ENCODE peak calls at places on chromosomes 4 and X, in seven cellular contexts. One of them, this sample, is unnamed.

GRCh38 chr4:151530230-151530629 is 121.3 kb downstream of the FHIP1A start:
- DNase-seq in HCT116: no peak
- DNase-seq in GM20000: no peak
- DNase-seq in uterus: no peak
- DNase-seq in lung: no peak
- DNase-seq in GM13977: no peak
- DNase-seq in psoas muscle: no peak
- DNase-seq in this sample: no peak

GRCh38 chr4:119152741-119153140 is 17.1 kb downstream of the MYOZ2 start:
- DNase-seq in HCT116: no peak
- DNase-seq in GM20000: no peak
- DNase-seq in uterus: no peak
- DNase-seq in lung: no peak
- DNase-seq in GM13977: no peak
- DNase-seq in psoas muscle: no peak
- DNase-seq in this sample: no peak

GRCh38 chr4:121156822-121157769 is 7.0 kb downstream of the TNIP3 start:
- DNase-seq in HCT116: no peak
- DNase-seq in GM20000: no peak
- DNase-seq in uterus: no peak
- DNase-seq in lung: peak
- DNase-seq in GM13977: no peak
- DNase-seq in psoas muscle: peak
- DNase-seq in this sample: peak

GRCh38 chrX:65866146-65866545 is 173.7 kb downstream of the VSIG4 start:
- DNase-seq in HCT116: no peak
- DNase-seq in GM20000: peak
- DNase-seq in uterus: no peak
- DNase-seq in lung: no peak
- DNase-seq in GM13977: peak
- DNase-seq in psoas muscle: no peak
- DNase-seq in this sample: peak

GRCh38 chr4:17544205-17544604 is 29.2 kb downstream of the CLRN2 start:
- DNase-seq in HCT116: no peak
- DNase-seq in GM20000: no peak
- DNase-seq in uterus: no peak
- DNase-seq in lung: no peak
- DNase-seq in GM13977: no peak
- DNase-seq in psoas muscle: no peak
- DNase-seq in this sample: no peak

GRCh38 chr4:2246384-2247127 is 4.6 kb upstream of the HAUS3 start:
- DNase-seq in HCT116: no peak
- DNase-seq in GM20000: peak
- DNase-seq in uterus: no peak
- DNase-seq in lung: no peak
- DNase-seq in GM13977: peak
- DNase-seq in psoas muscle: peak
- DNase-seq in this sample: peak

GRCh38 chrX:55801811-55802210 is 84.3 kb downstream of the RRAGB start:
- DNase-seq in HCT116: no peak
- DNase-seq in GM20000: no peak
- DNase-seq in uterus: no peak
- DNase-seq in lung: no peak
- DNase-seq in GM13977: no peak
- DNase-seq in psoas muscle: no peak
- DNase-seq in this sample: no peak

GRCh38 chr4:47835489-47835888 is 2.4 kb downstream of the CORIN start:
- DNase-seq in HCT116: no peak
- DNase-seq in GM20000: no peak
- DNase-seq in uterus: no peak
- DNase-seq in lung: no peak
- DNase-seq in GM13977: peak
- DNase-seq in psoas muscle: no peak
- DNase-seq in this sample: no peak

GRCh38 chr4:128521634-128522253 is 234.1 kb upstream of the PGRMC2 start:
- DNase-seq in HCT116: no peak
- DNase-seq in GM20000: no peak
- DNase-seq in uterus: no peak
- DNase-seq in lung: no peak
- DNase-seq in GM13977: no peak
- DNase-seq in psoas muscle: no peak
- DNase-seq in this sample: no peak

GRCh38 chrX:68829594-68830485 is 1.0 kb downstream of the EFNB1 start:
- DNase-seq in HCT116: no peak
- DNase-seq in GM20000: no peak
- DNase-seq in uterus: peak
- DNase-seq in lung: peak
- DNase-seq in GM13977: peak
- DNase-seq in psoas muscle: no peak
- DNase-seq in this sample: no peak

GRCh38 chr4:185005209-185005819 is 13.0 kb upstream of the HELT start:
- DNase-seq in HCT116: peak
- DNase-seq in GM20000: peak
- DNase-seq in uterus: peak
- DNase-seq in lung: peak
- DNase-seq in GM13977: peak
- DNase-seq in psoas muscle: peak
- DNase-seq in this sample: peak

GRCh38 chrX:151985955-151986354 is 11.5 kb upstream of the GABRE start:
- DNase-seq in HCT116: no peak
- DNase-seq in GM20000: no peak
- DNase-seq in uterus: no peak
- DNase-seq in lung: no peak
- DNase-seq in GM13977: no peak
- DNase-seq in psoas muscle: no peak
- DNase-seq in this sample: no peak

GRCh38 chr4:3739577-3739976 is 26.6 kb upstream of the ADRA2C start:
- DNase-seq in HCT116: no peak
- DNase-seq in GM20000: no peak
- DNase-seq in uterus: no peak
- DNase-seq in lung: no peak
- DNase-seq in GM13977: no peak
- DNase-seq in psoas muscle: no peak
- DNase-seq in this sample: no peak

DNA sequence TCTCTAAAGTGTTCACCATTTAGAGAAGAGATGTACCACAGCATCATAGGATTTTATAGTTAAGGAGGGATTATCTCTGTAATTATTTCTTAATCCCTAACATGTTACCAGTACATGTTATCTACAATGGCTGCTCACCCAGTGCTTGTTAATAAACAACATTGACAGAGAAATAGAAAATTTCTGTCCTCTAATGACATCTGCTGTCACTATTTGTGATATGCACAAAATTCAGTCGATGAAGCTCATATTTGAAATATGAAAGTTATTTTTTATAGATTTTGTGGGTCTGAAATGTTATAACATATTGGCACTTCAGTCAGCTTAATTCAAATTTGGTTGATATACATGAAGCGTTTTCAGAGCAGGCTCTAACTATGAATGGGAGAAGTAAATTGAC is 48.8 kb upstream of the GRXCR1 start:
- DNase-seq in HCT116: no peak
- DNase-seq in GM20000: no peak
- DNase-seq in uterus: no peak
- DNase-seq in lung: no peak
- DNase-seq in GM13977: no peak
- DNase-seq in psoas muscle: no peak
- DNase-seq in this sample: no peak
- TF ChIP-seq CTCF in HCT116: no peak
- TF ChIP-seq CTCF in GM20000: no peak
- TF ChIP-seq CTCF in uterus: no peak
- TF ChIP-seq CTCF in lung: no peak
- TF ChIP-seq CTCF in GM13977: no peak
- TF ChIP-seq CTCF in psoas muscle: no peak
- TF ChIP-seq CTCF in this sample: no peak

DNA sequence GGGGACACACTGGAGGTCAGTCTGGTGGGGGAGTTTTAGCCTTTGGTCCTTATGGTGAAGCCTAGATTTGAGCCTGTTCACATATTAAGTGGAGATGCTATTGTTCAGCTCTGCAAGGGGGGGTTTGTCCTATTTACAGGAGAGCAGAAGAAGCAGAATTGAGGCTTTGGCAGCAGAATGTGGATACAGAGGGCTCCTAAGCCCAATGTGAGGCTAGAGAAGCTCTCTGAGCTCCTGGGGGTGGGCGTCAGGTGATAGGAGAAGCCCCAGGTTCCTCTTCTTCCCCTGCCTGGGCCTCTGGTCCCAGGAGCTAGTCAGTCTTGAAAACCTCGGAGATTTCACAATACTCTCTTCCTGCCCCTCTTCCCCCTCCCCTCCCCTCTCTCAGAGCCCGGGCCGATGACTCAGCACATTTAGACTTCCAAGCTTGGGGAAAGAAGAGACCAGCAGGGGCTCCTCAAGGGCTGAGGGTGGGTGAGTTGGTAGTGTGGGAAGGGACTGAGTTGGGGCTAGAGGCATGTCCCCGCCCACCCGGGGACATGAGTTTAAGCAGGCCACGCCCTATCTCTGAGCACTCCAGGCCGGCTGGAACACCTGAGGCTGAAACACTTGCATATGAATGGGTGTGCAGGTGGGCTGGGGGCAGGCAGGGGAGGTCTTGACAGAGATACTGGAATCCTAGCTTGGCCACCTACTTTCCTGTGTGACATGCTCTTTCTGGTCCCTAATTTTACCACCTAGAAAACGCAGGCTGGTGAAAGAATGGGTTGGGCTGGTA is 3.4 kb downstream of the TFE3 start:
- DNase-seq in HCT116: peak
- DNase-seq in GM20000: peak
- DNase-seq in uterus: peak
- DNase-seq in lung: peak
- DNase-seq in GM13977: peak
- DNase-seq in psoas muscle: peak
- DNase-seq in this sample: no peak
- TF ChIP-seq CTCF in HCT116: no peak
- TF ChIP-seq CTCF in GM20000: no peak
- TF ChIP-seq CTCF in uterus: no peak
- TF ChIP-seq CTCF in lung: no peak
- TF ChIP-seq CTCF in GM13977: no peak
- TF ChIP-seq CTCF in psoas muscle: no peak
- TF ChIP-seq CTCF in this sample: no peak

GRCh38 chrX:148322906-148323305 is 177.5 kb upstream of the AFF2 start:
- DNase-seq in HCT116: no peak
- DNase-seq in GM20000: no peak
- DNase-seq in uterus: no peak
- DNase-seq in lung: no peak
- DNase-seq in GM13977: no peak
- DNase-seq in psoas muscle: no peak
- DNase-seq in this sample: no peak
- TF ChIP-seq CTCF in HCT116: no peak
- TF ChIP-seq CTCF in GM20000: no peak
- TF ChIP-seq CTCF in uterus: no peak
- TF ChIP-seq CTCF in lung: no peak
- TF ChIP-seq CTCF in GM13977: no peak
- TF ChIP-seq CTCF in psoas muscle: no peak
- TF ChIP-seq CTCF in this sample: no peak

GRCh38 chrX:70262952-70263567 is 3.1 kb upstream of the P2RY4 start:
- DNase-seq in HCT116: no peak
- DNase-seq in GM20000: peak
- DNase-seq in uterus: no peak
- DNase-seq in lung: no peak
- DNase-seq in GM13977: peak
- DNase-seq in psoas muscle: no peak
- DNase-seq in this sample: peak
- TF ChIP-seq CTCF in HCT116: peak
- TF ChIP-seq CTCF in GM20000: peak
- TF ChIP-seq CTCF in uterus: no peak
- TF ChIP-seq CTCF in lung: no peak
- TF ChIP-seq CTCF in GM13977: peak
- TF ChIP-seq CTCF in psoas muscle: peak
- TF ChIP-seq CTCF in this sample: peak

DNA sequence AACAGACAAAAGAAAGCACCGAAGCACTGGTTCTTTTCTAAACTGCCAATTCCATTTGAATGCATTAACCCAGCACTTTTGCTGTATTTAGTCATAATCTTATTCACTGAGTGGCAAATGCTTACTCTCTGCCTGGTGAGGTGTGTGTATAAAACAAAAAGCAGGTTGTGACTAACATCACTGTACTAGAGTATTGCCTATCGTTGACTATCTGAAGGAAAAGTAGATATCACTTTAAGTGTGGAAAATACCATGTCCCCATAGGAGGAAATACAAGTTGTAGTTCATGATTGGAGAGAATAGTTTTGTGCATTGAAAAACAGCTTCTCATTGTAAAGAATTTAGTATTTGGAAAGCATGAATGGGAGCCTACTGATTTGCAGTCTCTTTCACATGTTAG is 2.7 kb downstream of the PDLIM5 start:
- DNase-seq in HCT116: no peak
- DNase-seq in GM20000: no peak
- DNase-seq in uterus: no peak
- DNase-seq in lung: no peak
- DNase-seq in GM13977: no peak
- DNase-seq in psoas muscle: no peak
- DNase-seq in this sample: no peak
- TF ChIP-seq CTCF in HCT116: no peak
- TF ChIP-seq CTCF in GM20000: no peak
- TF ChIP-seq CTCF in uterus: no peak
- TF ChIP-seq CTCF in lung: no peak
- TF ChIP-seq CTCF in GM13977: no peak
- TF ChIP-seq CTCF in psoas muscle: no peak
- TF ChIP-seq CTCF in this sample: no peak

DNA sequence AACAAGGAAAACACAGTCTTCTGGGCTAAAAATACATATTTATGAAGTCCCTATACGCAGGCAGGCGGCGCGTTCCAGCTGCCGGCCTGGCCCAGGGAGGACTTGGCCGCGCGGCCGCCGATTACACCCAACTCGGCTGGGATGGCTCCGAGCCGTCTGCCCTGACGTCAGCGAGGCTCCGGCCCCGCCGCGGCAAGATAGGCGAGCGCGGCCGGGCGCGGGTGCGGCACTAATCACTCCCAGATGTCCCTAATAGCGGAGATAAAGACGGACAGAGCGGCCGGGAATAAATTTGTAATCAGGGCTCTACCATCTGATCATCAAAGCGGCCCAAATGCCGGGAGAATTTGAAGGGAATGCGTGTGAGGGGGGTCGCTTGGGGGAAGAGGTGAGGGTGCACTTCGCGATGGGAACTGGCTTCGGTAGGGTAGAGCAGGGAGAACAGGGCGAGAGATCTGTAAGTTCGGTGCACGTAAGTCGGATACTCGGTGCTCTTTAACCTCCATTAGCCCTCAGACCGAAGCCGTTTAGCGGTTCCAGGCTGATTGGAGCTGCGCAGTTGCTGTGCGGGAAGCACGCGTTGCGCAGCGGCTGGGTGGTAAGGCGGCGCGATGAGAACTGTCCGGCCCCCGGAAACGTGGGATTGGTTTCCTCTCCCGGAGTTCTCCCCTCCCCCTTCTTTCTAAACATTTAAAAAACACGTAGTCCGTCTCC is 7.7 kb downstream of the HAND2 start:
- DNase-seq in HCT116: no peak
- DNase-seq in GM20000: no peak
- DNase-seq in uterus: peak
- DNase-seq in lung: no peak
- DNase-seq in GM13977: no peak
- DNase-seq in psoas muscle: peak
- DNase-seq in this sample: no peak
- TF ChIP-seq CTCF in HCT116: no peak
- TF ChIP-seq CTCF in GM20000: no peak
- TF ChIP-seq CTCF in uterus: peak
- TF ChIP-seq CTCF in lung: no peak
- TF ChIP-seq CTCF in GM13977: no peak
- TF ChIP-seq CTCF in psoas muscle: no peak
- TF ChIP-seq CTCF in this sample: no peak

GRCh38 chr4:155787113-155787710 is 28.4 kb downstream of the GUCY1B1 start:
- DNase-seq in HCT116: peak
- DNase-seq in GM20000: peak
- DNase-seq in uterus: no peak
- DNase-seq in lung: no peak
- DNase-seq in GM13977: peak
- DNase-seq in psoas muscle: no peak
- DNase-seq in this sample: peak
- TF ChIP-seq CTCF in HCT116: peak
- TF ChIP-seq CTCF in GM20000: peak
- TF ChIP-seq CTCF in uterus: peak
- TF ChIP-seq CTCF in lung: peak
- TF ChIP-seq CTCF in GM13977: peak
- TF ChIP-seq CTCF in psoas muscle: peak
- TF ChIP-seq CTCF in this sample: peak

This sample was measured in GM10248.